ENCODE peak calls at places on chromosomes 5 and 9, in five cellular contexts. X is IMR-90, N is hepatocyte, L is NCI-H146, H is head of caudate nucleus. G is an unnamed sample.

GRCh38 chr5:124157320-124157719 is 589.1 kb downstream of the ZNF608 start:
- DNase-seq in N (no peak), H (no peak), L (no peak), X (no peak), G (peak)

GRCh38 chr9:36855443-36856315 is 178.4 kb downstream of the PAX5 start:
- DNase-seq in L (peak), N (peak), H (no peak), X (no peak), G (no peak)

GRCh38 chr5:16945163-16945562 is 9.1 kb upstream of the MYO10 start:
- DNase-seq in H (no peak), L (no peak), X (no peak), N (no peak), G (no peak)

GRCh38 chr9:89530721-89531120 is 32.8 kb upstream of the SEMA4D start:
- DNase-seq in N (no peak), H (no peak), X (no peak), L (no peak), G (no peak)

GRCh38 chr5:41641621-41642020 is 131.2 kb upstream of the PLCXD3 start:
- DNase-seq in N (no peak), H (no peak), X (peak), L (no peak), G (no peak)

GRCh38 chr9:126802343-126803059 is 2.3 kb upstream of the ZBTB43 start:
- DNase-seq in H (no peak), L (no peak), X (no peak), N (no peak), G (no peak)

GRCh38 chr5:1651971-1652872 is 128.5 kb upstream of the LPCAT1 start:
- DNase-seq in X (no peak), H (no peak), L (no peak), N (no peak), G (no peak)

GRCh38 chr5:65076251-65076869 is 307.6 kb downstream of the CWC27 start:
- DNase-seq in X (peak), H (no peak), L (peak), N (peak), G (peak)

GRCh38 chr5:6899215-6899614 is 186.0 kb downstream of the TENT4A start:
- DNase-seq in N (no peak), X (no peak), L (no peak), H (no peak), G (no peak)

GRCh38 chr9:129983891-129984290 is 59.1 kb downstream of the FNBP1 start:
- DNase-seq in X (no peak), H (no peak), L (no peak), N (no peak), G (no peak)

GRCh38 chr5:14204785-14205321 is 61.7 kb downstream of the TRIO start:
- DNase-seq in H (no peak), X (peak), L (peak), N (peak), G (peak)

GRCh38 chr5:131607418-131607817 is 27.6 kb downstream of the RAPGEF6 start:
- DNase-seq in N (no peak), H (no peak), L (no peak), X (no peak), G (no peak)

GRCh38 chr9:117081641-117082317 is 333.1 kb downstream of the ASTN2 start:
- DNase-seq in L (no peak), H (peak), N (no peak), X (no peak), G (no peak)

GRCh38 chr5:98581416-98581999 is 192.0 kb upstream of the RGMB start:
- DNase-seq in H (no peak), X (peak), N (no peak), L (no peak), G (no peak)